ENCODE peak calls at places on chromosomes 6 and 20, in six cellular contexts. One of them, this sample, is unnamed.

GRCh38 chr6:34360556-34360955 is 31.9 kb downstream of the NUDT3 start:
- DNase-seq in epithelial cell of esophagus: no peak
- DNase-seq in retinal pigment epithelial cell: no peak
- DNase-seq in osteoblast: peak; percentile 66
- DNase-seq in GM12864: no peak
- DNase-seq in adrenal gland: no peak
- DNase-seq in this sample: peak; percentile 70

GRCh38 chr6:28769626-28770402 is 154.0 kb downstream of the TRIM27 start:
- DNase-seq in epithelial cell of esophagus: peak; percentile 82
- DNase-seq in retinal pigment epithelial cell: no peak
- DNase-seq in osteoblast: no peak
- DNase-seq in GM12864: no peak
- DNase-seq in adrenal gland: peak; percentile 57
- DNase-seq in this sample: no peak

GRCh38 chr20:53917145-53918009 is 153.0 kb downstream of the BCAS1 start:
- DNase-seq in epithelial cell of esophagus: peak; percentile 46
- DNase-seq in retinal pigment epithelial cell: no peak
- DNase-seq in osteoblast: peak; percentile 78
- DNase-seq in GM12864: peak; percentile 85
- DNase-seq in adrenal gland: peak; percentile 78
- DNase-seq in this sample: no peak

GRCh38 chr20:50450961-50451752 is 59.0 kb upstream of the PTPN1 start:
- DNase-seq in epithelial cell of esophagus: no peak
- DNase-seq in retinal pigment epithelial cell: no peak
- DNase-seq in osteoblast: peak; percentile 87
- DNase-seq in GM12864: peak; percentile 64
- DNase-seq in adrenal gland: peak; percentile 89
- DNase-seq in this sample: peak; percentile 24

GRCh38 chr6:143680157-143680556 is 2.4 kb downstream of the PHACTR2 start:
- DNase-seq in epithelial cell of esophagus: no peak
- DNase-seq in retinal pigment epithelial cell: no peak
- DNase-seq in osteoblast: no peak
- DNase-seq in GM12864: no peak
- DNase-seq in adrenal gland: no peak
- DNase-seq in this sample: no peak

GRCh38 chr6:52663120-52663934 is 7.6 kb upstream of the TMEM14A start:
- DNase-seq in epithelial cell of esophagus: peak; percentile 82
- DNase-seq in retinal pigment epithelial cell: peak; percentile 27
- DNase-seq in osteoblast: peak; percentile 89
- DNase-seq in GM12864: peak; percentile 69
- DNase-seq in adrenal gland: peak; percentile 74
- DNase-seq in this sample: peak; percentile 45

GRCh38 chr6:110435052-110435602 is 19.8 kb upstream of the DDO start:
- DNase-seq in epithelial cell of esophagus: no peak
- DNase-seq in retinal pigment epithelial cell: no peak
- DNase-seq in osteoblast: no peak
- DNase-seq in GM12864: no peak
- DNase-seq in adrenal gland: no peak
- DNase-seq in this sample: no peak

GRCh38 chr6:159695984-159696383 is 2.9 kb upstream of the SOD2 start:
- DNase-seq in epithelial cell of esophagus: peak; percentile 16
- DNase-seq in retinal pigment epithelial cell: no peak
- DNase-seq in osteoblast: peak; percentile 82
- DNase-seq in GM12864: no peak
- DNase-seq in adrenal gland: no peak
- DNase-seq in this sample: no peak

GRCh38 chr6:105794263-105794662 is 291.9 kb upstream of the PRDM1 start:
- DNase-seq in epithelial cell of esophagus: peak; percentile 36
- DNase-seq in retinal pigment epithelial cell: peak; percentile 40
- DNase-seq in osteoblast: no peak
- DNase-seq in GM12864: no peak
- DNase-seq in adrenal gland: peak; percentile 84
- DNase-seq in this sample: no peak

GRCh38 chr6:24357336-24358218 is at the start of gene DCDC2:
- DNase-seq in epithelial cell of esophagus: peak; percentile 61
- DNase-seq in retinal pigment epithelial cell: no peak
- DNase-seq in osteoblast: no peak
- DNase-seq in GM12864: no peak
- DNase-seq in adrenal gland: peak; percentile 59
- DNase-seq in this sample: no peak

GRCh38 chr20:9409981-9410380 is 104.4 kb upstream of the LAMP5 start:
- DNase-seq in epithelial cell of esophagus: peak; percentile 51
- DNase-seq in retinal pigment epithelial cell: no peak
- DNase-seq in osteoblast: peak; percentile 77
- DNase-seq in GM12864: no peak
- DNase-seq in adrenal gland: no peak
- DNase-seq in this sample: peak; percentile 21

GRCh38 chr20:29298759-29299613 is 1958.5 kb upstream of the DEFB115 start:
- DNase-seq in epithelial cell of esophagus: no peak
- DNase-seq in retinal pigment epithelial cell: no peak
- DNase-seq in osteoblast: no peak
- DNase-seq in GM12864: peak; percentile 7
- DNase-seq in adrenal gland: no peak
- DNase-seq in this sample: no peak

GRCh38 chr6:113859349-113860164 is 2.4 kb downstream of the MARCKS start:
- DNase-seq in epithelial cell of esophagus: peak; percentile 53
- DNase-seq in retinal pigment epithelial cell: no peak
- DNase-seq in osteoblast: peak; percentile 93
- DNase-seq in GM12864: no peak
- DNase-seq in adrenal gland: peak; percentile 57
- DNase-seq in this sample: no peak

GRCh38 chr20:2688041-2688591 is 4.5 kb upstream of the EBF4 start:
- DNase-seq in epithelial cell of esophagus: peak; percentile 48
- DNase-seq in retinal pigment epithelial cell: no peak
- DNase-seq in osteoblast: peak; percentile 91
- DNase-seq in GM12864: no peak
- DNase-seq in adrenal gland: peak; percentile 72
- DNase-seq in this sample: no peak

GRCh38 chr6:144559865-144560603 is 274.9 kb downstream of the UTRN start:
- DNase-seq in epithelial cell of esophagus: no peak
- DNase-seq in retinal pigment epithelial cell: no peak
- DNase-seq in osteoblast: no peak
- DNase-seq in GM12864: no peak
- DNase-seq in adrenal gland: no peak
- DNase-seq in this sample: no peak

GRCh38 chr6:53813096-53813495 is 18.3 kb downstream of the LRRC1 start:
- DNase-seq in epithelial cell of esophagus: peak; percentile 54
- DNase-seq in retinal pigment epithelial cell: no peak
- DNase-seq in osteoblast: peak; percentile 78
- DNase-seq in GM12864: no peak
- DNase-seq in adrenal gland: no peak
- DNase-seq in this sample: no peak
- H3K4me3 ChIP-seq in epithelial cell of esophagus: no peak overlapping the region
- H3K4me3 ChIP-seq in retinal pigment epithelial cell: no peak overlapping the region
- H3K4me3 ChIP-seq in osteoblast: no peak overlapping the region
- H3K4me3 ChIP-seq in GM12864: no peak overlapping the region
- H3K4me3 ChIP-seq in adrenal gland: no peak overlapping the region
- H3K4me3 ChIP-seq in this sample: no peak overlapping the region

DNA sequence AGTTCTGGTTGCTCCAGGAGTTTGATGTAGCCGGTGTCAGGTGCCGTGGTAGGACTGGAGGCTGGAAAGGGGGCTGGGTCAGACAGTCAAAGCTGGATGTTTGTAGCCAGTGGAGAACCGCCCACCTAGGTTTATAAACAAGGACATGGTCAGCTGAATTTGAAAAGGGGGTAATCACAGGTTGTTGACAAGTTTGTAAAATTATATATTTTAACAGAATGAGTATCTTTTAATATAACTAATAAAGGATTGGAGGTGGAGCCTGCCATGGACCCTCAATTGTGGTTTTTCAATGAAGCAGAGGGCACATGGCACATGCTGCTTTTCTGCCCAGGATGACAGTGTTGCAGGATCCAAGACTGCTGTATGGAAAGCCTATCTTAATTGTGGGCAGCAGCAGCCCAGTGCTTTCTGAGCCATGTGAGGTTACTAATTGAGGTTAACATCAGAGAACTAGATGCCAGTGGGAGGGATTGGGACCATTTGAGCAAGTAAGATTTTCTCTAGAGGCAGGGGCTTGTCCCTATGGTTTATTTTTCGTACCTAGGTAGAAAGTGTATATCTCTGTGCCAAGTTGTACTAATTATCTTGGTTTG is 9.7 kb downstream of the HECA start:
- DNase-seq in epithelial cell of esophagus: no peak
- DNase-seq in retinal pigment epithelial cell: no peak
- DNase-seq in osteoblast: no peak
- DNase-seq in GM12864: no peak
- DNase-seq in adrenal gland: no peak
- DNase-seq in this sample: no peak
- TF ChIP-seq CTCF in epithelial cell of esophagus: no peak
- TF ChIP-seq CTCF in retinal pigment epithelial cell: no peak
- TF ChIP-seq CTCF in osteoblast: no peak
- TF ChIP-seq CTCF in GM12864: no peak
- TF ChIP-seq CTCF in adrenal gland: no peak
- TF ChIP-seq CTCF in this sample: no peak

GRCh38 chr20:23061262-23061661 is 11.8 kb upstream of the THBD start:
- DNase-seq in epithelial cell of esophagus: no peak
- DNase-seq in retinal pigment epithelial cell: no peak
- DNase-seq in osteoblast: no peak
- DNase-seq in GM12864: no peak
- DNase-seq in adrenal gland: no peak
- DNase-seq in this sample: no peak

GRCh38 chr20:23060629-23061028 is 11.2 kb upstream of the THBD start:
- DNase-seq in epithelial cell of esophagus: no peak
- DNase-seq in retinal pigment epithelial cell: no peak
- DNase-seq in osteoblast: no peak
- DNase-seq in GM12864: no peak
- DNase-seq in adrenal gland: no peak
- DNase-seq in this sample: no peak

GRCh38 chr20:23063573-23063972 is 14.1 kb upstream of the THBD start:
- DNase-seq in epithelial cell of esophagus: no peak
- DNase-seq in retinal pigment epithelial cell: no peak
- DNase-seq in osteoblast: no peak
- DNase-seq in GM12864: no peak
- DNase-seq in adrenal gland: no peak
- DNase-seq in this sample: no peak

GRCh38 chr20:23061713-23062561 is 12.5 kb upstream of the THBD start:
- DNase-seq in epithelial cell of esophagus: peak; percentile 53
- DNase-seq in retinal pigment epithelial cell: no peak
- DNase-seq in osteoblast: no peak
- DNase-seq in GM12864: no peak
- DNase-seq in adrenal gland: peak; percentile 79
- DNase-seq in this sample: peak; percentile 28

DNA sequence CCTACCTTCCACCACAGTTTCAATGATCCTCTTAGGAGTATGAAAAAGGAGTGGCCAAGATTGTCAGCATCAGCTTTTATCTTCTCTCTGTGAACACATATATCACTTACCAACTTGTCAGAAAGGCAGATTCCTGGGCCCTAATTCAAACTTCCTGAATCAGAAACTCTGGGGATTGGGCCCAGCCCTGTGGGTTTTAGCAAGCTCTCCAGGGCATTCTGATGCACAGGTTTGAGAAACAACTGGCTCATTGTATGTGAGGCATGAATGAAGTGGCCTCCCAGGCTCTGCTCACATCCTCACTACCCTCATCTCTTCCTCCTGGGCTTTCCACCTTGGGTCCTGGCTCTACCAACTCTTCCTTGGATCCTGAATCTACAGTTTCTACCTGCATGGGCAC is 13.2 kb upstream of the THBD start:
- DNase-seq in epithelial cell of esophagus: no peak
- DNase-seq in retinal pigment epithelial cell: no peak
- DNase-seq in osteoblast: no peak
- DNase-seq in GM12864: no peak
- DNase-seq in adrenal gland: no peak
- DNase-seq in this sample: no peak
- H3K4me3 ChIP-seq in epithelial cell of esophagus: no peak overlapping the region
- H3K4me3 ChIP-seq in retinal pigment epithelial cell: no peak overlapping the region
- H3K4me3 ChIP-seq in osteoblast: no peak overlapping the region
- H3K4me3 ChIP-seq in GM12864: no peak overlapping the region
- H3K4me3 ChIP-seq in adrenal gland: no peak overlapping the region
- H3K4me3 ChIP-seq in this sample: no peak overlapping the region

DNA sequence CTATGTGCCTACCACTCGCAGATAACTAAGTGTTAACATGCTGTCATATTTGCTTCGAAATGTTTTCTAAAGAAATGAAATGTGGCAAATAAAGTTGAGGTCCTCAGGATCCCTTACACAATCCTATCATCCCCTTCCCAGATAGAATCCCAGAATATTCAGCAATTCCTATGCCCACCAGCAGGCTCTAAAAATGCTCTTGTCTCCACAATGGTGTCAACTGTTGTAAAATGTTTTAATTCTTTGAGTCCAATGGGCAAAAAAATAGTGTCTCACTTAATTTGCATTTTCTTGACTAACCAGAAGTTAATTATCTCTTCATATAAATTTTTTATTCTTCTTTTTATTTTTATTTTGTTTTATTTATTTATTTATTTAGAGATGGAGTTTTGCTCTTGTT is 103.9 kb upstream of the MAP7 start:
- DNase-seq in epithelial cell of esophagus: no peak
- DNase-seq in retinal pigment epithelial cell: no peak
- DNase-seq in osteoblast: no peak
- DNase-seq in GM12864: no peak
- DNase-seq in adrenal gland: no peak
- DNase-seq in this sample: no peak
- TF ChIP-seq CTCF in epithelial cell of esophagus: no peak
- TF ChIP-seq CTCF in retinal pigment epithelial cell: peak; percentile 15
- TF ChIP-seq CTCF in osteoblast: no peak
- TF ChIP-seq CTCF in GM12864: no peak
- TF ChIP-seq CTCF in adrenal gland: peak; percentile 26
- TF ChIP-seq CTCF in this sample: no peak

GRCh38 chr6:125534430-125535263 is 214.8 kb upstream of the HEY2 start:
- DNase-seq in epithelial cell of esophagus: no peak
- DNase-seq in retinal pigment epithelial cell: no peak
- DNase-seq in osteoblast: no peak
- DNase-seq in GM12864: no peak
- DNase-seq in adrenal gland: no peak
- DNase-seq in this sample: no peak
- H3K4me3 ChIP-seq in epithelial cell of esophagus: peak overlapping the region; percentile 28
- H3K4me3 ChIP-seq in retinal pigment epithelial cell: peak overlapping the region; percentile 28
- H3K4me3 ChIP-seq in osteoblast: peak overlapping the region; percentile 62
- H3K4me3 ChIP-seq in GM12864: no peak overlapping the region
- H3K4me3 ChIP-seq in adrenal gland: no peak overlapping the region
- H3K4me3 ChIP-seq in this sample: no peak overlapping the region